ENCODE peak calls at places on chromosomes 12 and 14, in ten cellular contexts. Y is stimulated activated CD4-positive, alpha-beta T cell treated with anti-CD3 and anti-CD28 coated beads, Interleukin-12 subunit alpha, Interleukin-12 subunit beta, amount 100 ng/mL, for 48 hours; U is activated CD8-positive, alpha-beta memory T cell treated with anti-CD3 and anti-CD28 coated beads, Interleukin-2, amount 50 U/mL, for 4 hours; T is fibroblast of villous mesenchyme; R is fibroblast of lung; S is left ventricle myocardium inferior; L is IMR-90; D is CD4-positive, alpha-beta memory T cell; K is activated naive CD8-positive, alpha-beta T cell treated with anti-CD3 and anti-CD28 coated beads for 36 hours; B is NCI-H1436. X is an unnamed sample.

GRCh38 chr12:90908465-90908864 is 46.5 kb downstream of the CCER1 start:
- DNase-seq in L (peak; percentile 83), U (no peak), Y (no peak), T (peak; percentile 56), S (no peak), D (no peak), R (peak; percentile 72), K (no peak), B (no peak), X (peak; percentile 65)

GRCh38 chr12:753401-754237 is 1.2 kb downstream of the WNK1 start:
- DNase-seq in Y (peak; percentile 39), D (peak; percentile 48), U (peak; percentile 44), T (peak; percentile 23), R (peak; percentile 16), B (no peak), S (peak; percentile 50), L (no peak), K (peak; percentile 66), X (peak; percentile 44)

GRCh38 chr14:101495827-101496778 is 65.2 kb upstream of the DIO3 start:
- DNase-seq in T (no peak), R (no peak), D (no peak), B (no peak), U (peak; percentile 8), K (no peak), S (peak; percentile 4), Y (no peak), L (no peak), X (no peak)

GRCh38 chr14:67762051-67762450 is 54.3 kb downstream of the ZFYVE26 start:
- DNase-seq in B (no peak), Y (no peak), T (no peak), U (no peak), K (no peak), S (no peak), R (no peak), D (no peak), L (no peak), X (no peak)

GRCh38 chr14:51547260-51547659 is 104.5 kb upstream of the FRMD6 start:
- DNase-seq in S (no peak), B (no peak), R (peak; percentile 100), Y (no peak), L (peak; percentile 100), U (no peak), K (no peak), D (no peak), T (peak; percentile 99), X (peak; percentile 99)

GRCh38 chr12:56385873-56386272 is 23.2 kb upstream of the APOF start:
- DNase-seq in L (no peak), R (no peak), Y (no peak), D (no peak), U (no peak), B (no peak), K (no peak), S (no peak), T (no peak), X (no peak)

GRCh38 chr14:94115068-94115591 is 4.6 kb downstream of the IFI27 start:
- DNase-seq in K (no peak), U (no peak), D (no peak), T (no peak), Y (no peak), R (no peak), B (no peak), L (no peak), S (no peak), X (no peak)

GRCh38 chr14:91845652-91846051 is 21.7 kb downstream of the TC2N start:
- DNase-seq in B (no peak), Y (no peak), R (no peak), L (no peak), K (no peak), U (no peak), D (no peak), T (no peak), S (no peak), X (no peak)

GRCh38 chr14:104639889-104640548 is 35.4 kb upstream of the TMEM179 start:
- DNase-seq in B (peak; percentile 50), T (peak; percentile 47), L (peak; percentile 24), Y (peak; percentile 38), S (peak; percentile 57), K (peak; percentile 55), D (peak; percentile 35), R (peak; percentile 41), U (peak; percentile 36), X (peak; percentile 59)

GRCh38 chr12:14665354-14666348 is 30.7 kb downstream of the GUCY2C start:
- DNase-seq in T (no peak), L (no peak), S (no peak), R (no peak), B (no peak), K (no peak), Y (no peak), D (no peak), U (no peak), X (no peak)

GRCh38 chr14:21043387-21044105 is 1.4 kb downstream of the RNASE7 start:
- DNase-seq in K (no peak), Y (no peak), T (no peak), D (no peak), B (no peak), R (no peak), S (no peak), U (no peak), L (no peak), X (no peak)

GRCh38 chr12:104763163-104763805 is 194.8 kb downstream of the SLC41A2 start:
- DNase-seq in K (peak; percentile 17), R (peak; percentile 23), D (no peak), L (peak; percentile 38), Y (peak; percentile 8), T (no peak), S (no peak), B (no peak), U (no peak), X (peak; percentile 64)

GRCh38 chr14:25953532-25954144 is 644.2 kb downstream of the NOVA1 start:
- DNase-seq in R (peak; percentile 66), T (peak; percentile 41), Y (no peak), S (no peak), D (no peak), K (no peak), B (no peak), U (no peak), L (no peak), X (peak; percentile 6)

GRCh38 chr14:44589180-44589579 is 82.1 kb upstream of the FSCB start:
- DNase-seq in B (no peak), D (no peak), K (no peak), R (no peak), L (no peak), Y (no peak), T (no peak), S (no peak), U (no peak), X (no peak)

GRCh38 chr14:100104523-100105300 is 39.5 kb downstream of the EVL start:
- DNase-seq in B (no peak), R (peak; percentile 45), D (no peak), L (peak; percentile 72), Y (no peak), S (no peak), T (peak; percentile 80), U (no peak), K (no peak), X (no peak)

GRCh38 chr12:77060883-77061240 is 4.5 kb downstream of the E2F7 start:
- DNase-seq in T (no peak), Y (no peak), K (no peak), U (no peak), R (no peak), D (no peak), S (no peak), L (no peak), B (no peak), X (no peak)

GRCh38 chr12:100141666-100141997 is 1.0 kb downstream of the BLTP3B start:
- DNase-seq in Y (no peak), T (peak; percentile 87), B (peak; percentile 4), K (peak; percentile 21), U (no peak), D (peak; percentile 12), S (no peak), R (peak; percentile 91), L (peak; percentile 92), X (peak; percentile 91)

GRCh38 chr12:121365416-121366062 is 13.3 kb upstream of the ANAPC5 start:
- DNase-seq in U (no peak), Y (no peak), T (no peak), S (no peak), K (no peak), B (no peak), D (no peak), L (peak; percentile 13), R (no peak), X (no peak)

GRCh38 chr12:92076106-92076505 is 69.5 kb downstream of the BTG1 start:
- DNase-seq in Y (no peak), R (no peak), S (no peak), T (no peak), L (no peak), U (no peak), B (no peak), K (no peak), D (no peak), X (no peak)

GRCh38 chr12:117356048-117356447 is 5.4 kb downstream of the NOS1 start:
- DNase-seq in D (no peak), L (no peak), R (no peak), S (no peak), U (no peak), T (no peak), B (no peak), K (no peak), Y (no peak), X (no peak)

GRCh38 chr14:104865069-104865630 is at the start of gene CEP170B:
- DNase-seq in R (peak; percentile 19), T (peak; percentile 42), S (peak; percentile 36), U (peak; percentile 35), Y (peak; percentile 29), L (peak; percentile 21), K (peak; percentile 53), D (peak; percentile 43), B (no peak), X (peak; percentile 37)

GRCh38 chr12:132393245-132393795 is 63.9 kb upstream of the GALNT9 start:
- DNase-seq in L (no peak), Y (no peak), S (no peak), U (no peak), T (no peak), D (no peak), R (no peak), B (no peak), K (no peak), X (no peak)